ENCODE peak calls at places on chromosome 10, in six cellular contexts. C is A549, Q is K562, N is endothelial cell of umbilical vein, F is HepG2, A is GM12878. O is an unnamed sample.

GRCh38 chr10:60564475-60564874 is 174.8 kb upstream of the ANK3 start:
- DNase-seq in A (no peak), F (no peak), N (no peak), C (no peak), Q (no peak), O (no peak)

GRCh38 chr10:50275650-50276235 is 24.4 kb upstream of the ASAH2 start:
- DNase-seq in F (peak), Q (peak), N (peak), A (peak), C (peak), O (peak)

GRCh38 chr10:15486404-15486803 is 115.3 kb upstream of the FAM171A1 start:
- DNase-seq in F (no peak), N (no peak), A (no peak), Q (no peak), C (no peak), O (no peak)

GRCh38 chr10:17226891-17227303 is 1.1 kb upstream of the VIM start:
- DNase-seq in C (no peak), Q (no peak), N (no peak), F (no peak), A (no peak), O (no peak)

GRCh38 chr10:33087922-33088321 is 129.9 kb upstream of the ITGB1 start:
- DNase-seq in Q (no peak), N (no peak), F (no peak), C (no peak), A (no peak), O (no peak)

GRCh38 chr10:4983615-4984216 is 19.9 kb downstream of the AKR1C2 start:
- DNase-seq in A (no peak), F (peak), C (no peak), N (no peak), Q (no peak), O (no peak)

GRCh38 chr10:88233870-88234269 is 349.2 kb downstream of the RNLS start:
- DNase-seq in F (no peak), Q (no peak), A (no peak), C (no peak), N (no peak), O (no peak)

GRCh38 chr10:4242561-4243035 is 457.6 kb upstream of the KLF6 start:
- DNase-seq in C (no peak), N (peak), Q (no peak), A (no peak), F (no peak), O (no peak)

GRCh38 chr10:21523557-21524008 is 1.9 kb downstream of the SKIDA1 start:
- DNase-seq in A (no peak), Q (no peak), N (no peak), F (peak), C (no peak), O (no peak)

DNA sequence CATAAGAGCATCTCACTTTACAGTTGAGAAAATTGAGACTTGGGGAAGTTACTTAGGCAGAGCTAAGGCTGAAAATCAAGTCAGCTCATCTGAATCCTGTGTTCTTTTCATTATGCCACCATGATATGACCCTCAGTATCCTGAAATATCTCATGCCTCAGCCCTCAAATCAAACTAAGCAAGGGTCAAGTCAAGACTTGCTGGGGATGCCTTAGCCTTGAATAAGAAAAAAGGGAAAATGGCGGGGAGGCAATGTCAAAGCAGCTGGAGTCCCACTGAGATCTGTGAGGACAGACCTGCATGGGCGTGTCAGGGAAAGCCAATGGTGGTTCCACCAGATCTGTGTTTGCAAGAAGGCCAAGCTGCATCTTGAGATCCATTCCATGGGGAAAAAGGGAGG is 91.0 kb upstream of the CACUL1 start:
- DNase-seq in F (no peak), N (no peak), C (no peak), A (no peak), Q (no peak), O (no peak)
- TF ChIP-seq MYC in F (no peak), N (no peak), C (no peak), A (no peak), Q (no peak), O (no peak)

GRCh38 chr10:75532253-75532924 is 101.0 kb downstream of the LRMDA start:
- DNase-seq in C (peak), A (no peak), Q (no peak), N (no peak), F (no peak), O (peak)
- TF ChIP-seq MYC in C (no peak), A (no peak), Q (no peak), N (no peak), F (no peak), O (no peak)

GRCh38 chr10:70418229-70418628 is 14.3 kb downstream of the EIF4EBP2 start:
- DNase-seq in Q (no peak), C (no peak), N (no peak), F (no peak), A (no peak), O (no peak)
- TF ChIP-seq MYC in Q (no peak), C (no peak), N (no peak), F (no peak), A (no peak), O (no peak)

DNA sequence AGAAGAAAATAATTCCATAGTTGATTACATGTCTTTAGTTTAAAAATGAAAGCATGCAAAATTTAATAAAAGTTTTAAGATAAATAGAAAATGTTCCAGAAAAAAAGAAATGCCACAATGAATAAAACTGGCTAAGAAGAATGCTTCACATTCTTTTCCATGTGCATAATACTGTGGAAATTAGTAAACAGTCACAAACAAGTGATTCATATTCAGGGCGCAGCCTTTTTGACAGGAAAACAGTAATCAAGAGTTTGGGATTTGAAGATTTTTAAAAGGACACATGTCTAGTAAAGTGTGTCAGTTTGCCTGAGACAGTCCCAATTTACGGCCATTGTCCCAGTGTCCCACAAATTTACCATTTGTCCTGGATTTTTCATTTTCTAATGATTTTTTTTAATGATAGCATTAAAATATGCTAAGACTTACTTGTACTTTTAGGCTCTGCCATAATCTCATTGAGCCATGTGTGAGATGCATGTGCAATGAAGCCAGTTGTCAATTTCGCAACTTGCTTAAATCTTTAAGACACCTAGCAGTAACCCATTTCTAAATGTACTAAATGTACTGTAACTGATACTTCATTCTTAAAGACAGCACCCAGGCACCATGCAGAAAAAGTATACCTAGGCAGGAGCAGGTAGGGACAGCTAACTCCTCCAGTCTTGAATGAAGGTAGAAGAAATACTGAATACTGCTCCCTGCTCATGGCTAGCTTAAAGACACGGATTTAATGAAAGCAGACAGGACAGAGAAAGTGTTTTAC is 46.9 kb downstream of the ZNF438 start:
- DNase-seq in C (no peak), A (no peak), Q (no peak), N (peak), F (no peak), O (peak)
- TF ChIP-seq MYC in C (no peak), A (no peak), Q (no peak), N (no peak), F (no peak), O (no peak)

GRCh38 chr10:12196531-12197211 is 683 bp downstream of the CDC123 start:
- DNase-seq in F (no peak), A (no peak), Q (no peak), C (no peak), N (no peak), O (no peak)
- TF ChIP-seq MYC in F (no peak), A (no peak), Q (no peak), C (no peak), N (no peak), O (no peak)

GRCh38 chr10:80203835-80204148 is 1.5 kb downstream of the ANXA11 start:
- DNase-seq in Q (no peak), C (no peak), N (no peak), F (no peak), A (no peak), O (no peak)

GRCh38 chr10:80204801-80205477 is 398 bp downstream of the ANXA11 start:
- DNase-seq in C (no peak), N (peak), F (no peak), A (no peak), Q (peak), O (peak)

GRCh38 chr10:80204193-80204714 is 1.1 kb downstream of the ANXA11 start:
- DNase-seq in N (no peak), F (peak), Q (no peak), C (no peak), A (no peak), O (peak)

GRCh38 chr10:80206277-80206655 is 929 bp upstream of the ANXA11 start:
- DNase-seq in C (no peak), Q (no peak), A (no peak), F (no peak), N (no peak), O (no peak)

DNA sequence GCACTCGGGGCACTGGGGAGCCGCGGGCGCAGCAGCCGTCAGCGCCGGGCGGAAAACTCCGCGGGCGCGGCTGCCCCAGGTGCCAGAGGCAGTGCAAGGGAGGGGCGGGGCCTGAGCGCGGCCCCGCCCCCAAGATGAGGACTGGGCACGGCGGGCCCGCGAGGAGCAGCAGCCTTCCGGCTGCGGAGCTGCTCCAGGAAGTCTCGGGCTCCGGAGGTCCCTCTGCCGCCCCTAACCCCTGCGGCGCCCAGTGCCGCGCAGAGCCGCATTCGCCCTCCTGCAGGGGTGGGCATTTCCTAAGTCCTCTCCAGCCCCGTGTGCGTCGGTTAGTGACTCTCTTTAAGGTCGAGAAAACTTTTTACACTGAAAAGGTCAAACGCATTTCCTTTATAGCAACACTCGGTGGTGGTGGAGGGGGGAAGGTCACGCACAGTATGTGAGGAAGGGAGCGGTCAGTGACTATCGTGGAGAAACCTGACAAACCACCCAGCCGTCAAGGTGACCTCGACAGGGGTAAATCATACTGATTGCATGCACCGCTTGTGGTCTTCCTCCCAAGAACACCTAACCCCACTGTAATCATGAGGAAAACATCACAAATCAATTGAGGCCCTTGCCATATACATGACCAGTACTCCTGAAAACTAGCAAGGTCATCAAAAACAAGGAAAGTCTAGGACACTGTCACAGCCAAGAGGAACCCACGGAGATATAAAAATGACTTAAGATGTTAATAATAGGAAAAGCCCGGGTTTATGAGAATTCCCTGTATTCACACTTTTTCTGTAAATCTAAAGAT is at the start of gene ANXA11:
- DNase-seq in N (peak), C (peak), F (peak), Q (peak), A (peak), O (peak)
- TF ChIP-seq MYC in N (no peak), C (no peak), F (peak), Q (peak), A (no peak), O (peak)

O was measured in NB4.